ENCODE peak calls at places on chromosomes 6 and 20, in six cellular contexts. G is K562, L is endothelial cell of umbilical vein, I is gastrocnemius medialis, Y is A549, D is ovary. E is an unnamed sample.

GRCh38 chr20:41249781-41250281 is 67.7 kb downstream of the ZHX3 start:
- DNase-seq in G (peak), L (peak), I (peak), Y (no peak), D (peak), E (peak)

GRCh38 chr20:31713312-31714049 is 9.2 kb downstream of the BCL2L1 start:
- DNase-seq in G (no peak), L (peak), I (peak), Y (peak), D (peak), E (peak)

GRCh38 chr20:58557713-58558335 is 42.6 kb upstream of the APCDD1L start:
- DNase-seq in G (no peak), L (no peak), I (no peak), Y (no peak), D (no peak), E (peak)

GRCh38 chr6:28785962-28786679 is 137.7 kb downstream of the TRIM27 start:
- DNase-seq in G (no peak), L (no peak), I (no peak), Y (no peak), D (no peak), E (no peak)

GRCh38 chr6:157861814-157862213 is 38.8 kb downstream of the SNX9 start:
- DNase-seq in G (no peak), L (peak), I (no peak), Y (no peak), D (no peak), E (no peak)

GRCh38 chr20:45910670-45911485 is 1.1 kb downstream of the PLTP start:
- DNase-seq in G (peak), L (peak), I (peak), Y (peak), D (peak), E (peak)

GRCh38 chr6:107448776-107449175 is 10.6 kb downstream of the PDSS2 start:
- DNase-seq in G (no peak), L (no peak), I (no peak), Y (no peak), D (no peak), E (no peak)

GRCh38 chr6:170207586-170207985 is 83.3 kb downstream of the DLL1 start:
- DNase-seq in G (no peak), L (no peak), I (no peak), Y (no peak), D (no peak), E (no peak)

GRCh38 chr6:157944983-157945931 is 36.4 kb upstream of the SYNJ2 start:
- DNase-seq in G (no peak), L (no peak), I (no peak), Y (no peak), D (no peak), E (no peak)

GRCh38 chr6:85404497-85405174 is 45.2 kb upstream of the NT5E start:
- DNase-seq in G (no peak), L (peak), I (no peak), Y (peak), D (peak), E (peak)

GRCh38 chr6:14129572-14129971 is 12.0 kb downstream of the CD83 start:
- DNase-seq in G (peak), L (peak), I (no peak), Y (peak), D (peak), E (peak)

GRCh38 chr20:51596656-51597388 is 54.3 kb upstream of the NFATC2 start:
- DNase-seq in G (no peak), L (no peak), I (no peak), Y (no peak), D (no peak), E (no peak)

GRCh38 chr6:89843070-89843469 is 13.4 kb downstream of the CASP8AP2 start:
- DNase-seq in G (no peak), L (peak), I (no peak), Y (no peak), D (no peak), E (no peak)

GRCh38 chr6:82298012-82298411 is 50.5 kb upstream of the IBTK start:
- DNase-seq in G (no peak), L (no peak), I (no peak), Y (peak), D (no peak), E (peak)

GRCh38 chr20:38355161-38356012 is 9.1 kb downstream of the LBP start:
- DNase-seq in G (no peak), L (no peak), I (no peak), Y (no peak), D (no peak), E (no peak)

GRCh38 chr6:47075741-47076421 is 33.7 kb upstream of the ADGRF1 start:
- DNase-seq in G (no peak), L (no peak), I (no peak), Y (no peak), D (no peak), E (no peak)
- TF ChIP-seq POLR2A in G (no peak), L (no peak), I (no peak), Y (no peak), D (no peak), E (no peak)

DNA sequence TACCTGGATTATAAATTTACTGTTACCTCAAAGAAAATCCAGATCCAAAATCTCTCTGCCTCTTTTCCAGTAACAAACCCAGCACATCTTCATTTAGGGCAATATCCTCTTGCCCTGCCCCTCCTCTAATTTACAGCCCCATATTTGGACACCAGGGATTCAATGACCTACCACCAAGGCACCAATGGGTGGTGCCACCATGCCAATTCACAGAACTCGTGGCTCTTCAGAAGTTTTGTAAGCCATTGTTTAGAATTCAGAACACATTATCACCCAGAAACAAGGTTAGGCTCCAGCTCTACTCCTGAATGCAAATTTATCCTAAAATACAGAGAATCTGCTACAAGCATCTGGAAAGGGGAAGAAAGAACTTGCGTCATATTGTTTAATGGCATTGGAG is 67.8 kb upstream of the SASH1 start:
- DNase-seq in G (no peak), L (no peak), I (no peak), Y (no peak), D (no peak), E (no peak)
- TF ChIP-seq POLR2A in G (no peak), L (no peak), I (no peak), Y (no peak), D (no peak), E (no peak)

GRCh38 chr6:163935158-163935762 is 520.7 kb downstream of the QKI start:
- DNase-seq in G (no peak), L (peak), I (no peak), Y (no peak), D (no peak), E (no peak)
- TF ChIP-seq POLR2A in G (no peak), L (no peak), I (no peak), Y (no peak), D (no peak), E (no peak)

GRCh38 chr6:17492350-17492749 is 99.0 kb downstream of the CAP2 start:
- DNase-seq in G (no peak), L (peak), I (no peak), Y (no peak), D (no peak), E (no peak)
- TF ChIP-seq POLR2A in G (no peak), L (no peak), I (no peak), Y (no peak), D (no peak), E (no peak)

GRCh38 chr6:86563197-86563596 is 374.1 kb upstream of the HTR1E start:
- DNase-seq in G (no peak), L (no peak), I (no peak), Y (no peak), D (no peak), E (no peak)
- TF ChIP-seq POLR2A in G (no peak), L (no peak), I (no peak), Y (no peak), D (no peak), E (no peak)

GRCh38 chr6:39114707-39115599 is at the start of gene SAYSD1:
- DNase-seq in G (peak), L (peak), I (peak), Y (peak), D (peak), E (peak)
- TF ChIP-seq POLR2A in G (peak), L (peak), I (peak), Y (peak), D (peak), E (peak)

DNA sequence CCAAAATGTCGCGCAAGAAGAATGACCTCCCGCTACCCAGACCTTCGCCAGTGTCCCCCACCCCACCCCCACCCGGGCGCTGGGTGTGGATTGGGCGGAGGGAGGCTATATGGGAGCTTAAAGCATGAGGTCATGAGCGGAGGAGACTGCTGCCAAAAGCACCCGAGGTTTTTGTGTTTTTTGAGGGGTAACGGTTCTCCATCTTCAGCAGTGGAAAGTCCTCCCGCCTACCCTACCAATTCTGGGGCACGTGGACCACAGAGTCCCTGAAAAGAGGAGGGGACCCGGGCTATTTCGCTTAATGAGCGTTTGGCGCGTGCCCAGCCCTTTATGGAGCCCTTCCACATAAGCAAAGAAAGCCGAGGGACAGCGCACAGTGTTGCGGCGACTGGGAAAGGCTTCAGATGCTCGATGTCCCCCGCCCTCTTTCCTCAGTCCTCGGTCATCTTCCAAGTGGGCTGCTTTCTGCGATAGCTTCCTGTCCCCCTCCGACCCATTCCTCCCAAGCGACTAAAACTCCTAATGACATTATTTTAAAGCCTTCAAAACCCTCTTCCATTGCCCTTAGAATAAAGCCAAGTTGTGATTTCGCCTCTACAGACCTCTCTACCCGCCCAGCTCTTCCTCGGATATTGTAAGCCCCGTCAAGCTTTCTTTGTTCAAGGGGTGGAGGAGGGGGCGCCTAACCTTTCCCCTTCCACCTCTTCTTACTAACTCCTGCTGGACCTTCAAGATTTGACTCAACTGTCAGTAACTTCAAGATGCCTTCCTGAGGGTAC is 2.1 kb upstream of the TRERF1 start:
- DNase-seq in G (no peak), L (peak), I (no peak), Y (peak), D (peak), E (no peak)
- TF ChIP-seq POLR2A in G (no peak), L (no peak), I (no peak), Y (no peak), D (no peak), E (no peak)

DNA sequence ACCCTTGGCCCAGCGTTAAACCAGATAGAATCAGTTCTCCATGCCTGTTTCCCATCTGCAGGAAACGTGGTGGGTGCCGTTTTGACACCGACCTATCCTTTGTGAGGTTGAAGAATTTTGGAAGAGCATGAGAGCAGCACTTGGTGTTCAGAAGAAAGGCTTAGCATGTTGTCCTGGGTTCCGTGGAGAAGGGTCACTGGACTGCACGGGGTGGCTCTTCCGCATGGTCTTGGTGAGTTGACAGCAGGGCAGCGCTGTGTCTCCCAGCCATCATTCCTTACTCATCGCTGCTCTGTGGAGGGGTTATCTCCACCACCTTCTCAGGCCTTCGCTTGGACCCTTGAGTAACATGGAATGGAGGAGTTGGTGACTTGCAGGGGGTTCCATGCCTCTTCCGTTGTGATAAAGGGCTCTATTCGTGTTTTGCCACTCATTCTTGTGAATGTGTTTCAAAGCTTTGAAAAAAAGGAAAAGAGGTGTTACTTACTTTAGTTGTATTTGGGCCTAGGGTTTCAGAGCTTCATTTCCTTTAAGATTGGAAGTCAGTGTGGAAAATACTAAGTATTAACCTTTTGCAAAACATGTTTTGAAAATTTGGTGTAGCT is 8.2 kb downstream of the HIVEP1 start:
- DNase-seq in G (no peak), L (no peak), I (no peak), Y (no peak), D (no peak), E (no peak)
- TF ChIP-seq POLR2A in G (no peak), L (no peak), I (no peak), Y (no peak), D (no peak), E (no peak)

GRCh38 chr6:3797231-3798200 is 46.0 kb upstream of the PXDC1 start:
- DNase-seq in G (no peak), L (peak), I (no peak), Y (peak), D (no peak), E (peak)
- TF ChIP-seq POLR2A in G (no peak), L (peak), I (no peak), Y (no peak), D (no peak), E (no peak)